ENCODE peak calls at places on chromosomes 6 and 20, in ten cellular contexts. F is dermis microvascular lymphatic vessel endothelial cell; W is NCI-H1092 treated with DMSO at 0.1 percent for 48 hours; S is HTR-8/SVneo; B is CD8-positive, alpha-beta memory T cell; X is HEK293T; T is stimulated activated CD4-positive, alpha-beta T cell treated with anti-CD3 and anti-CD28 coated beads, TNF-alpha, amount 100 ng/mL, for 4 hours; H is astrocyte of the spinal cord; G is nephron progenitor cell; V is Daoy. O is an unnamed sample.

GRCh38 chr6:157442296-157442695 is 61.3 kb downstream of the ZDHHC14 start:
- DNase-seq in B (no peak), W (no peak), G (no peak), F (no peak), X (no peak), V (peak), H (peak), S (no peak), T (no peak), O (no peak)

GRCh38 chr6:144264270-144265060 is 20.7 kb upstream of the UTRN start:
- DNase-seq in X (no peak), H (peak), V (peak), F (no peak), W (no peak), T (no peak), S (peak), G (no peak), B (no peak), O (no peak)

GRCh38 chr20:22106308-22106938 is 401.0 kb downstream of the PAX1 start:
- DNase-seq in V (peak), F (no peak), H (peak), W (peak), T (no peak), S (no peak), X (no peak), B (no peak), G (no peak), O (peak)

GRCh38 chr20:46438156-46438750 is 31.8 kb upstream of the ELMO2 start:
- DNase-seq in H (peak), T (no peak), W (peak), F (no peak), X (peak), V (peak), B (no peak), S (peak), G (no peak), O (peak)

GRCh38 chr6:108417027-108417426 is 122.2 kb downstream of the AFG1L start:
- DNase-seq in H (no peak), X (no peak), F (no peak), B (no peak), T (no peak), G (no peak), W (no peak), V (no peak), S (no peak), O (no peak)

GRCh38 chr6:144722925-144723324 is 437.8 kb downstream of the UTRN start:
- DNase-seq in B (no peak), W (no peak), H (no peak), S (no peak), G (no peak), V (no peak), T (no peak), F (no peak), X (no peak), O (no peak)

GRCh38 chr20:32231847-32232246 is 24.2 kb downstream of the POFUT1 start:
- DNase-seq in H (peak), V (no peak), S (no peak), W (no peak), B (no peak), F (peak), G (no peak), T (no peak), X (no peak), O (no peak)

GRCh38 chr6:42281016-42281533 is 63.4 kb upstream of the MRPS10 start:
- DNase-seq in V (no peak), T (no peak), H (no peak), S (peak), G (no peak), W (no peak), X (no peak), F (no peak), B (no peak), O (peak)

GRCh38 chr20:5354871-5355270 is 38.1 kb upstream of the PROKR2 start:
- DNase-seq in H (no peak), T (no peak), S (no peak), B (no peak), F (no peak), W (no peak), X (no peak), G (no peak), V (no peak), O (no peak)

GRCh38 chr20:61413752-61414151 is 161.7 kb downstream of the CDH4 start:
- DNase-seq in G (no peak), T (no peak), F (no peak), V (no peak), B (no peak), S (no peak), X (no peak), H (no peak), W (no peak), O (no peak)

GRCh38 chr6:157089258-157089657 is 234.1 kb downstream of the TMEM242 start:
- DNase-seq in V (no peak), H (peak), S (no peak), B (no peak), F (peak), W (no peak), G (no peak), T (no peak), X (peak), O (peak)

GRCh38 chr20:43916073-43916874 is 1.6 kb downstream of the TOX2 start:
- DNase-seq in X (no peak), V (no peak), T (no peak), B (no peak), F (no peak), W (no peak), G (peak), H (peak), S (no peak), O (no peak)

GRCh38 chr6:39339557-39340555 is 17.4 kb upstream of the KCNK16 start:
- DNase-seq in H (no peak), G (no peak), V (no peak), W (peak), X (no peak), B (no peak), S (no peak), T (no peak), F (no peak), O (peak)

GRCh38 chr20:51287628-51288413 is 254.7 kb downstream of the NFATC2 start:
- DNase-seq in G (no peak), F (no peak), H (no peak), T (no peak), X (no peak), W (no peak), S (no peak), V (no peak), B (no peak), O (no peak)

GRCh38 chr20:57435498-57436222 is 44.5 kb downstream of the RBM38 start:
- DNase-seq in X (no peak), T (no peak), B (no peak), W (peak), F (no peak), G (no peak), S (peak), V (peak), H (peak), O (peak)

GRCh38 chr6:44304282-44305199 is 8.6 kb downstream of the AARS2 start:
- DNase-seq in F (peak), H (peak), W (peak), S (peak), T (no peak), B (peak), X (peak), V (peak), G (peak), O (peak)

GRCh38 chr6:144951730-144952437 is 666.7 kb downstream of the UTRN start:
- DNase-seq in V (no peak), H (no peak), G (no peak), S (no peak), X (no peak), T (no peak), F (no peak), B (no peak), W (no peak), O (no peak)

GRCh38 chr6:166498228-166498627 is 88.2 kb downstream of the RAMACL start:
- DNase-seq in H (no peak), B (no peak), V (no peak), G (no peak), S (no peak), X (no peak), F (no peak), W (no peak), T (no peak), O (no peak)

GRCh38 chr20:44467289-44467883 is 8.3 kb upstream of the TTPAL start:
- DNase-seq in S (no peak), X (no peak), B (no peak), T (no peak), W (no peak), V (no peak), F (no peak), G (no peak), H (peak), O (no peak)

GRCh38 chr6:11702039-11702795 is 76.4 kb downstream of the ADTRP start:
- DNase-seq in S (peak), B (no peak), T (no peak), W (no peak), H (peak), V (peak), G (no peak), F (no peak), X (no peak), O (no peak)

GRCh38 chr6:131182991-131183425 is 47.7 kb downstream of the AKAP7 start:
- DNase-seq in V (no peak), H (peak), X (no peak), B (no peak), S (no peak), F (peak), T (no peak), W (no peak), G (peak), O (peak)

GRCh38 chr20:35305682-35306556 is 13.7 kb upstream of the FAM83C start:
- DNase-seq in B (no peak), S (peak), G (no peak), F (peak), H (peak), W (no peak), X (peak), T (peak), V (peak), O (peak)

GRCh38 chr20:47489448-47489872 is 12.2 kb upstream of the NCOA3 start:
- DNase-seq in G (no peak), B (peak), W (no peak), X (no peak), S (no peak), H (no peak), T (no peak), F (no peak), V (no peak), O (no peak)

GRCh38 chr20:21303061-21303871 is at the start of gene XRN2:
- DNase-seq in F (peak), B (peak), G (peak), H (peak), X (peak), S (peak), W (peak), V (peak), T (peak), O (peak)

GRCh38 chr6:25050356-25050755 is 114.6 kb upstream of the RIPOR2 start:
- DNase-seq in G (no peak), X (no peak), H (peak), V (peak), F (no peak), W (no peak), T (no peak), B (peak), S (peak), O (peak)

GRCh38 chr20:24376523-24377085 is 92.8 kb upstream of the SYNDIG1 start:
- DNase-seq in B (no peak), T (no peak), G (no peak), W (no peak), F (no peak), V (no peak), H (peak), X (no peak), S (no peak), O (no peak)

GRCh38 chr20:5092765-5093339 is 26.9 kb downstream of the PCNA start:
- DNase-seq in B (no peak), G (no peak), F (no peak), T (no peak), X (no peak), S (no peak), H (no peak), V (no peak), W (no peak), O (no peak)

GRCh38 chr6:84764332-84765049 is at the start of gene TBX18:
- DNase-seq in F (peak), V (peak), H (peak), X (peak), T (no peak), S (peak), W (peak), G (peak), B (no peak), O (peak)

GRCh38 chr6:90758741-90759140 is 171.9 kb upstream of the MAP3K7 start:
- DNase-seq in S (no peak), T (no peak), X (no peak), H (no peak), G (no peak), B (no peak), F (no peak), W (no peak), V (no peak), O (no peak)